ENCODE peak calls at places on chromosome 3, in nine cellular contexts. One of them, this sample, is unnamed.
A peak's percentile ranks its signal among the peaks of the same experiment; 100 is the strongest.

GRCh38 chr3:171286580-171287249 is 173.5 kb downstream of the TNIK start:
- DNase-seq in HCT116: no peak
- DNase-seq in K562: no peak
- DNase-seq in breast epithelium: no peak
- DNase-seq in sigmoid colon: no peak
- DNase-seq in SK-N-SH: no peak
- DNase-seq in transverse colon: no peak
- DNase-seq in stomach: no peak
- DNase-seq in GM23338: no peak
- DNase-seq in this sample: no peak

GRCh38 chr3:13770390-13771169 is 109.3 kb downstream of the WNT7A start:
- DNase-seq in HCT116: no peak
- DNase-seq in K562: no peak
- DNase-seq in breast epithelium: no peak
- DNase-seq in sigmoid colon: no peak
- DNase-seq in SK-N-SH: no peak
- DNase-seq in transverse colon: no peak
- DNase-seq in stomach: peak; percentile 19
- DNase-seq in GM23338: peak; percentile 75
- DNase-seq in this sample: no peak

GRCh38 chr3:123733805-123734526 is 149.1 kb upstream of the HACD2 start:
- DNase-seq in HCT116: no peak
- DNase-seq in K562: no peak
- DNase-seq in breast epithelium: no peak
- DNase-seq in sigmoid colon: no peak
- DNase-seq in SK-N-SH: no peak
- DNase-seq in transverse colon: no peak
- DNase-seq in stomach: no peak
- DNase-seq in GM23338: no peak
- DNase-seq in this sample: no peak

GRCh38 chr3:188212308-188212969 is 58.5 kb downstream of the LPP start:
- DNase-seq in HCT116: no peak
- DNase-seq in K562: no peak
- DNase-seq in breast epithelium: no peak
- DNase-seq in sigmoid colon: peak; percentile 83
- DNase-seq in SK-N-SH: no peak
- DNase-seq in transverse colon: no peak
- DNase-seq in stomach: no peak
- DNase-seq in GM23338: peak; percentile 46
- DNase-seq in this sample: no peak

GRCh38 chr3:34206996-34207395 is 408.6 kb downstream of the PDCD6IP start:
- DNase-seq in HCT116: no peak
- DNase-seq in K562: no peak
- DNase-seq in breast epithelium: no peak
- DNase-seq in sigmoid colon: no peak
- DNase-seq in SK-N-SH: no peak
- DNase-seq in transverse colon: no peak
- DNase-seq in stomach: no peak
- DNase-seq in GM23338: no peak
- DNase-seq in this sample: no peak

GRCh38 chr3:52200981-52201679 is 3.2 kb downstream of the ALAS1 start:
- DNase-seq in HCT116: no peak
- DNase-seq in K562: no peak
- DNase-seq in breast epithelium: no peak
- DNase-seq in sigmoid colon: no peak
- DNase-seq in SK-N-SH: no peak
- DNase-seq in transverse colon: no peak
- DNase-seq in stomach: no peak
- DNase-seq in GM23338: no peak
- DNase-seq in this sample: no peak

GRCh38 chr3:178297732-178298131 is 238.5 kb upstream of the KCNMB2 start:
- DNase-seq in HCT116: no peak
- DNase-seq in K562: no peak
- DNase-seq in breast epithelium: no peak
- DNase-seq in sigmoid colon: no peak
- DNase-seq in SK-N-SH: no peak
- DNase-seq in transverse colon: no peak
- DNase-seq in stomach: no peak
- DNase-seq in GM23338: no peak
- DNase-seq in this sample: no peak

GRCh38 chr3:98930413-98930812 is 28.9 kb upstream of the DCBLD2 start:
- DNase-seq in HCT116: no peak
- DNase-seq in K562: no peak
- DNase-seq in breast epithelium: no peak
- DNase-seq in sigmoid colon: no peak
- DNase-seq in SK-N-SH: no peak
- DNase-seq in transverse colon: no peak
- DNase-seq in stomach: no peak
- DNase-seq in GM23338: no peak
- DNase-seq in this sample: no peak

GRCh38 chr3:177431525-177432255 is 234.4 kb upstream of the TBL1XR1 start:
- DNase-seq in HCT116: no peak
- DNase-seq in K562: peak; percentile 47
- DNase-seq in breast epithelium: no peak
- DNase-seq in sigmoid colon: no peak
- DNase-seq in SK-N-SH: peak; percentile 32
- DNase-seq in transverse colon: no peak
- DNase-seq in stomach: no peak
- DNase-seq in GM23338: peak; percentile 24
- DNase-seq in this sample: no peak

GRCh38 chr3:111681705-111682426 is 86.7 kb upstream of the ZBED2 start:
- DNase-seq in HCT116: no peak
- DNase-seq in K562: no peak
- DNase-seq in breast epithelium: no peak
- DNase-seq in sigmoid colon: no peak
- DNase-seq in SK-N-SH: no peak
- DNase-seq in transverse colon: no peak
- DNase-seq in stomach: no peak
- DNase-seq in GM23338: no peak
- DNase-seq in this sample: no peak

GRCh38 chr3:196775938-196776337 is 36.3 kb downstream of the PAK2 start:
- DNase-seq in HCT116: no peak
- DNase-seq in K562: no peak
- DNase-seq in breast epithelium: no peak
- DNase-seq in sigmoid colon: no peak
- DNase-seq in SK-N-SH: no peak
- DNase-seq in transverse colon: no peak
- DNase-seq in stomach: no peak
- DNase-seq in GM23338: no peak
- DNase-seq in this sample: peak; percentile 65

DNA sequence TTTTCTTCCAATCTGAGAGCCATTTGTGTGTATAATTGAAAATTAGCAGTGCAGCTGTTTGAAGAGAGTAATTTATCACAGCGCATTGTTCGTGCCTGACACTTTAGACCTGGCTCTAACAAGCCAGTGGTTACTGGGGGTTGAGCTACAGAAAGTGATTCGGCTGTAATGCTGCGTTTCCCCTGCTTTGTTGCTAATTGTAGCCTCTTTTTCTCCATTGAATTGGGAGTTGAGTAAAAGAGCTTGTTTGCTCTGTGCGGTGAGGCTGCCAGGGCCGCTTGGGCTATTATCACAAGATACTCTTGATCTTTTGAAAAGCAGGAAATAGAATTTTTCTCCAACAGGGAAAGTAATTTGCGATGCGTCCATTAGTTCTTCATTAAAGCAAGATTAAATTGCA is 64.9 kb upstream of the CCDC39 start:
- DNase-seq in HCT116: no peak
- DNase-seq in K562: no peak
- DNase-seq in breast epithelium: no peak
- DNase-seq in sigmoid colon: no peak
- DNase-seq in SK-N-SH: peak; percentile 2
- DNase-seq in transverse colon: no peak
- DNase-seq in stomach: no peak
- DNase-seq in GM23338: peak; percentile 47
- DNase-seq in this sample: no peak
- TF ChIP-seq POLR2AphosphoS5 in HCT116: no peak
- TF ChIP-seq POLR2AphosphoS5 in K562: no peak
- TF ChIP-seq POLR2AphosphoS5 in breast epithelium: no peak
- TF ChIP-seq POLR2AphosphoS5 in sigmoid colon: no peak
- TF ChIP-seq POLR2AphosphoS5 in SK-N-SH: no peak
- TF ChIP-seq POLR2AphosphoS5 in transverse colon: no peak
- TF ChIP-seq POLR2AphosphoS5 in stomach: no peak
- TF ChIP-seq POLR2AphosphoS5 in GM23338: no peak
- TF ChIP-seq POLR2AphosphoS5 in this sample: no peak

DNA sequence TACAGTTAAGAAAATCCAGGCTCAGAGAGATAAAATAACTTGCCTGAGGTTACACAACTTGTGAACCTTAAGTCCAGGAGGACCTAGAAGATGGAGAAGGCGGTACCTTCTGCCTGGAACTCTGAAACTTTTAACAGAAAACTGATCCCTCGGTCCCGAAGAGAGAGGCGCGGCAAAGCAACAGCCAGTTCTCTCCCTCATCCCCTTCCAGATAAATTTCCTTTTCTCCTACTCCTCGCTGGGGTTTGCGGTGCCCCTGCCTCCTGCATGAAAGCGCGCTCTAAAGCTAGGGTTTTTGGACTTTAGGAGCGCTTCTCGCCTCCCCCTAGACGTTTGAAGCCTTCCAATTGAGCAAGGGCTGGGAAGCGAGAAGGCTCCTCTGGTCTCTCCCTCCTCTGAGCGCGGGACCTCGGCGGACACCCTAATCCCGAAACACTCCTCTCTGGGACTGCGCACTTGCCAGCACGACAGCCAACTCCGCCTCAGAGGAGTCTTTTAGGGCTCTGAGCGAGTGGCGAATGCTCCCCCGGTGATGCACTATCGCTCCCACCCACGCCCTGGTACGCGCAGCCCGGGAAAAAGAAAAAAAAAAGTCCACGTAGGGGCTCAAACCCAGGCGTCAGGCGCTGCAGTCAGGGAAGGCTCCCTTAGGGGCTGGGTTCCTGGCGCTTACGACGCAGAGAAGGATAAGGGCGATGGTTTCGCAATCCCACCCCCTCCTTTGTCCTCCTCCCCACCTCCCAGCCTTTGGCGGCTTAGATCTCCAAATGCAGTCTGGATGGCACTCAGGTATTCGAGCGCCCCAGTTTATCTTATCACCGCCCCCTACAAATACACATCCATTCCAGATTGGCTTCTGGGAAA is 7.9 kb upstream of the EOMES start:
- DNase-seq in HCT116: no peak
- DNase-seq in K562: no peak
- DNase-seq in breast epithelium: no peak
- DNase-seq in sigmoid colon: peak; percentile 63
- DNase-seq in SK-N-SH: no peak
- DNase-seq in transverse colon: no peak
- DNase-seq in stomach: no peak
- DNase-seq in GM23338: peak; percentile 74
- DNase-seq in this sample: no peak
- H3K27me3 ChIP-seq in HCT116: no peaks in the 10 kb centered on the region
- H3K27me3 ChIP-seq in K562: peaks cover 15% of the 10 kb centered on the region
- H3K27me3 ChIP-seq in breast epithelium: no peaks in the 10 kb centered on the region
- H3K27me3 ChIP-seq in sigmoid colon: peaks cover 60% of the 10 kb centered on the region
- H3K27me3 ChIP-seq in SK-N-SH: peaks cover 65% of the 10 kb centered on the region
- H3K27me3 ChIP-seq in transverse colon: peaks cover 79% of the 10 kb centered on the region
- H3K27me3 ChIP-seq in stomach: peaks cover 69% of the 10 kb centered on the region
- H3K27me3 ChIP-seq in GM23338: peaks cover 100% of the 10 kb centered on the region
- H3K27me3 ChIP-seq in this sample: peaks cover 73% of the 10 kb centered on the region

GRCh38 chr3:145333931-145334330 is 827.1 kb downstream of the PLOD2 start:
- DNase-seq in HCT116: no peak
- DNase-seq in K562: no peak
- DNase-seq in breast epithelium: no peak
- DNase-seq in sigmoid colon: no peak
- DNase-seq in SK-N-SH: peak; percentile 37
- DNase-seq in transverse colon: no peak
- DNase-seq in stomach: no peak
- DNase-seq in GM23338: no peak
- DNase-seq in this sample: no peak
- TF ChIP-seq POLR2AphosphoS5 in HCT116: no peak
- TF ChIP-seq POLR2AphosphoS5 in K562: no peak
- TF ChIP-seq POLR2AphosphoS5 in breast epithelium: no peak
- TF ChIP-seq POLR2AphosphoS5 in sigmoid colon: no peak
- TF ChIP-seq POLR2AphosphoS5 in SK-N-SH: peak; percentile 51
- TF ChIP-seq POLR2AphosphoS5 in transverse colon: no peak
- TF ChIP-seq POLR2AphosphoS5 in stomach: no peak
- TF ChIP-seq POLR2AphosphoS5 in GM23338: no peak
- TF ChIP-seq POLR2AphosphoS5 in this sample: no peak

GRCh38 chr3:10475983-10476382 is 29.4 kb downstream of the ATP2B2 start:
- DNase-seq in HCT116: no peak
- DNase-seq in K562: no peak
- DNase-seq in breast epithelium: no peak
- DNase-seq in sigmoid colon: no peak
- DNase-seq in SK-N-SH: no peak
- DNase-seq in transverse colon: no peak
- DNase-seq in stomach: no peak
- DNase-seq in GM23338: no peak
- DNase-seq in this sample: no peak
- H3K27me3 ChIP-seq in HCT116: peaks cover 4% of the 10 kb centered on the region
- H3K27me3 ChIP-seq in K562: peaks cover 21% of the 10 kb centered on the region
- H3K27me3 ChIP-seq in breast epithelium: no peaks in the 10 kb centered on the region
- H3K27me3 ChIP-seq in sigmoid colon: peaks cover 6% of the 10 kb centered on the region
- H3K27me3 ChIP-seq in SK-N-SH: no peaks in the 10 kb centered on the region
- H3K27me3 ChIP-seq in transverse colon: peaks cover 9% of the 10 kb centered on the region
- H3K27me3 ChIP-seq in stomach: peaks cover 13% of the 10 kb centered on the region
- H3K27me3 ChIP-seq in GM23338: no peaks in the 10 kb centered on the region
- H3K27me3 ChIP-seq in this sample: peaks cover 9% of the 10 kb centered on the region

GRCh38 chr3:100340527-100340926 is 6.0 kb downstream of the NIT2 start:
- DNase-seq in HCT116: no peak
- DNase-seq in K562: no peak
- DNase-seq in breast epithelium: no peak
- DNase-seq in sigmoid colon: no peak
- DNase-seq in SK-N-SH: no peak
- DNase-seq in transverse colon: no peak
- DNase-seq in stomach: no peak
- DNase-seq in GM23338: no peak
- DNase-seq in this sample: no peak
- TF ChIP-seq POLR2AphosphoS5 in HCT116: no peak
- TF ChIP-seq POLR2AphosphoS5 in K562: no peak
- TF ChIP-seq POLR2AphosphoS5 in breast epithelium: no peak
- TF ChIP-seq POLR2AphosphoS5 in sigmoid colon: no peak
- TF ChIP-seq POLR2AphosphoS5 in SK-N-SH: no peak
- TF ChIP-seq POLR2AphosphoS5 in transverse colon: no peak
- TF ChIP-seq POLR2AphosphoS5 in stomach: no peak
- TF ChIP-seq POLR2AphosphoS5 in GM23338: no peak
- TF ChIP-seq POLR2AphosphoS5 in this sample: no peak

DNA sequence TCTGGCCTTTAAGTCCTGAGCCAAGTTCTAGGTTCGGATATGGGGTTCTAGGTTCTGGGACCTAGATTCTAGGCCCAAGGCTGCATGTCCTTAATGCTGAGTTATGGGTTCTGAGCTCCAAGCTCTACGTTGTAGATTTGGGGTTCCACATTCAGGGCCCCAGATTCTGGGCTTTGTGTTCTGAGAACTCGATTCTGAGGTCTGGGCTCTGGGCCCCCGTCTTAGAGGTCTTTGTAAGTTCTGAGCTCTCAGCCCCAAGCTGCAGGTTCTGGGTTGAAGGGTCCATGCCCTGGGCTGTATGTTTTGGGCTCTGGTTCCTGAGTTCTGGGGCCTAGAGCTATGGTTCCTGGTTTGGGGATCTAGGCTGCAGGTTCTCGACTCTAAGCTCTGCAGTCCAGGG is 10.0 kb upstream of the DNAJB8 start:
- DNase-seq in HCT116: no peak
- DNase-seq in K562: no peak
- DNase-seq in breast epithelium: no peak
- DNase-seq in sigmoid colon: no peak
- DNase-seq in SK-N-SH: no peak
- DNase-seq in transverse colon: no peak
- DNase-seq in stomach: no peak
- DNase-seq in GM23338: no peak
- DNase-seq in this sample: no peak
- H3K27me3 ChIP-seq in HCT116: no peaks in the 10 kb centered on the region
- H3K27me3 ChIP-seq in K562: no peaks in the 10 kb centered on the region
- H3K27me3 ChIP-seq in breast epithelium: peaks cover 2% of the 10 kb centered on the region
- H3K27me3 ChIP-seq in sigmoid colon: peaks cover 41% of the 10 kb centered on the region
- H3K27me3 ChIP-seq in SK-N-SH: peaks cover 7% of the 10 kb centered on the region
- H3K27me3 ChIP-seq in transverse colon: peaks cover 77% of the 10 kb centered on the region
- H3K27me3 ChIP-seq in stomach: peaks cover 43% of the 10 kb centered on the region
- H3K27me3 ChIP-seq in GM23338: peaks cover 100% of the 10 kb centered on the region
- H3K27me3 ChIP-seq in this sample: no peaks in the 10 kb centered on the region

This sample was measured in HL-60.